ENCODE peak calls at places on chromosomes 16 and 17, in six cellular contexts. X is ELR, T is Calu3, J is T-cell, W is ACHN, C is GM04503. R is an unnamed sample.

GRCh38 chr17:82943751-82944150 is 103.9 kb upstream of the ZNF750 start:
- DNase-seq in X (no peak), T (no peak), J (no peak), W (no peak), C (no peak), R (no peak)

GRCh38 chr16:49278944-49279725 is 2.5 kb downstream of the CBLN1 start:
- DNase-seq in X (no peak), T (no peak), J (no peak), W (no peak), C (no peak), R (no peak)

GRCh38 chr17:45768000-45768399 is 16.1 kb upstream of the CRHR1 start:
- DNase-seq in X (no peak), T (no peak), J (no peak), W (no peak), C (no peak), R (no peak)

GRCh38 chr17:72705905-72706395 is 386.5 kb downstream of the SLC39A11 start:
- DNase-seq in X (no peak), T (no peak), J (no peak), W (no peak), C (no peak), R (no peak)

GRCh38 chr16:85822145-85822544 is 22.6 kb downstream of the COX4I1 start:
- DNase-seq in X (no peak), T (no peak), J (no peak), W (no peak), C (no peak), R (no peak)

GRCh38 chr16:12612598-12613101 is 191.0 kb downstream of the CPPED1 start:
- DNase-seq in X (peak), T (peak), J (no peak), W (peak), C (no peak), R (peak)

GRCh38 chr16:18788828-18789514 is 1.2 kb downstream of the RPS15A start:
- DNase-seq in X (no peak), T (no peak), J (no peak), W (no peak), C (no peak), R (no peak)

GRCh38 chr17:1078831-1079561 is 82.1 kb downstream of the TIMM22 start:
- DNase-seq in X (no peak), T (no peak), J (no peak), W (no peak), C (no peak), R (no peak)

GRCh38 chr17:5893741-5894140 is 176.4 kb upstream of the WSCD1 start:
- DNase-seq in X (no peak), T (no peak), J (no peak), W (no peak), C (no peak), R (no peak)

GRCh38 chr16:52265446-52265861 is 281.5 kb downstream of the TOX3 start:
- DNase-seq in X (no peak), T (no peak), J (no peak), W (no peak), C (no peak), R (peak)

GRCh38 chr16:19116711-19117449 is 3.1 kb downstream of the ITPRIPL2 start:
- DNase-seq in X (peak), T (peak), J (no peak), W (no peak), C (no peak), R (peak)

GRCh38 chr16:85611455-85612190 is 1.5 kb upstream of the GSE1 start:
- DNase-seq in X (peak), T (peak), J (peak), W (peak), C (no peak), R (peak)

GRCh38 chr16:73873643-73874042 is 423.0 kb upstream of the PSMD7 start:
- DNase-seq in X (no peak), T (no peak), J (no peak), W (no peak), C (no peak), R (no peak)

GRCh38 chr16:10971560-10971961 is 27.2 kb downstream of the CLEC16A start:
- DNase-seq in X (peak), T (peak), J (peak), W (peak), C (peak), R (peak)

GRCh38 chr16:85149776-85150175 is 37.5 kb upstream of the CIBAR2 start:
- DNase-seq in X (no peak), T (no peak), J (no peak), W (no peak), C (no peak), R (no peak)

GRCh38 chr17:61386251-61386650 is 13.4 kb upstream of the TBX2 start:
- DNase-seq in X (no peak), T (no peak), J (no peak), W (no peak), C (no peak), R (no peak)

GRCh38 chr16:22787456-22788189 is 26.3 kb upstream of the HS3ST2 start:
- DNase-seq in X (peak), T (peak), J (no peak), W (peak), C (peak), R (no peak)

GRCh38 chr17:35947156-35947585 is 3.7 kb upstream of the LYZL6 start:
- DNase-seq in X (peak), T (peak), J (peak), W (peak), C (no peak), R (peak)

GRCh38 chr17:64617125-64617780 is 44.9 kb downstream of the SMURF2 start:
- DNase-seq in X (peak), T (no peak), J (no peak), W (no peak), C (no peak), R (no peak)

GRCh38 chr17:76408037-76408849 is 23.8 kb downstream of the SPHK1 start:
- DNase-seq in X (peak), T (peak), J (peak), W (peak), C (no peak), R (peak)

GRCh38 chr16:81708459-81709368 is 70.4 kb upstream of the PLCG2 start:
- DNase-seq in X (no peak), T (no peak), J (no peak), W (no peak), C (no peak), R (no peak)

GRCh38 chr16:54937673-54938350 is 7.1 kb downstream of the IRX5 start:
- DNase-seq in X (no peak), T (no peak), J (no peak), W (no peak), C (peak), R (peak)

GRCh38 chr17:50511058-50511457 is 2.8 kb downstream of the MYCBPAP start:
- DNase-seq in X (peak), T (peak), J (peak), W (no peak), C (no peak), R (peak)

GRCh38 chr17:8222380-8222629 is 11.9 kb upstream of the AURKB start:
- DNase-seq in X (no peak), T (no peak), J (no peak), W (no peak), C (no peak), R (no peak)

GRCh38 chr16:1287982-1288670 is 21.3 kb upstream of the UBE2I start:
- DNase-seq in X (no peak), T (no peak), J (no peak), W (no peak), C (no peak), R (peak)

GRCh38 chr17:81285179-81285878 is 9.8 kb downstream of the SLC38A10 start:
- DNase-seq in X (peak), T (no peak), J (peak), W (no peak), C (no peak), R (peak)

GRCh38 chr17:42097691-42098661 is at the start of gene ZNF385C:
- DNase-seq in X (no peak), T (peak), J (peak), W (no peak), C (no peak), R (peak)

GRCh38 chr17:47844814-47845453 is 3.9 kb upstream of the SCRN2 start:
- DNase-seq in X (peak), T (no peak), J (no peak), W (peak), C (no peak), R (no peak)

GRCh38 chr16:16084874-16085273 is 135.5 kb downstream of the ABCC1 start:
- DNase-seq in X (no peak), T (no peak), J (no peak), W (no peak), C (no peak), R (peak)

GRCh38 chr17:14748036-14748715 is 447.3 kb downstream of the HS3ST3B1 start:
- DNase-seq in X (peak), T (no peak), J (no peak), W (no peak), C (no peak), R (peak)

GRCh38 chr17:48335858-48336500 is 94.0 kb downstream of the SKAP1 start:
- DNase-seq in X (peak), T (peak), J (no peak), W (peak), C (peak), R (no peak)

R was measured in trophoblast cell.